ENCODE peak calls at places on chromosomes 11 and 22, in ten cellular contexts. Y is suprapubic skin, X is A549, C is ovary, D is tibial nerve, G is transverse colon, O is H1, B is stomach, Z is sigmoid colon, F is SK-N-SH. V is an unnamed sample.

GRCh38 chr11:62599909-62600308 is 1.8 kb downstream of the MTA2 start:
- DNase-seq in C (no peak), Z (no peak), X (no peak), Y (no peak), F (no peak), D (no peak), O (no peak), G (no peak), B (no peak), V (no peak)

GRCh38 chr11:112539741-112540140 is 279.1 kb upstream of the PLET1 start:
- DNase-seq in D (no peak), B (no peak), X (no peak), Y (no peak), F (no peak), Z (no peak), O (no peak), C (no peak), G (no peak), V (no peak)

GRCh38 chr11:80596291-80596810 is 1155.5 kb upstream of the TENM4 start:
- DNase-seq in F (no peak), O (no peak), X (no peak), Y (no peak), B (no peak), G (no peak), D (no peak), C (no peak), Z (no peak), V (no peak)

GRCh38 chr11:10450451-10451398 is 4.3 kb upstream of the AMPD3 start:
- DNase-seq in O (peak), D (no peak), C (no peak), G (peak), X (peak), Z (no peak), Y (no peak), B (peak), F (peak), V (no peak)

GRCh38 chr11:924406-925157 is 1.1 kb upstream of the AP2A2 start:
- DNase-seq in X (no peak), F (peak), D (no peak), O (no peak), Z (peak), G (no peak), Y (no peak), C (peak), B (no peak), V (no peak)

GRCh38 chr11:119993732-119994131 is 144.2 kb downstream of the TRIM29 start:
- DNase-seq in B (peak), X (no peak), F (no peak), Z (no peak), C (no peak), Y (no peak), D (no peak), G (peak), O (no peak), V (no peak)

GRCh38 chr11:12745787-12746186 is 71.6 kb downstream of the TEAD1 start:
- DNase-seq in G (no peak), B (no peak), Y (no peak), D (no peak), X (no peak), Z (no peak), C (no peak), O (no peak), F (no peak), V (no peak)

GRCh38 chr22:42299586-42300285 is 29.3 kb upstream of the TCF20 start:
- DNase-seq in F (no peak), Z (no peak), C (no peak), D (peak), Y (no peak), X (no peak), G (peak), O (no peak), B (peak), V (no peak)

GRCh38 chr11:44950036-44950624 is 553 bp downstream of the TP53I11 start:
- DNase-seq in C (peak), X (no peak), O (no peak), B (peak), D (peak), G (peak), F (peak), Z (no peak), Y (peak), V (no peak)

GRCh38 chr11:114183041-114183511 is 113.1 kb upstream of the NNMT start:
- DNase-seq in G (peak), B (no peak), D (no peak), Y (no peak), F (no peak), O (no peak), C (no peak), Z (peak), X (no peak), V (no peak)

GRCh38 chr11:123371506-123372297 is 58.4 kb upstream of the GRAMD1B start:
- DNase-seq in F (no peak), X (no peak), Z (no peak), B (no peak), C (no peak), Y (no peak), G (no peak), O (no peak), D (no peak), V (no peak)

GRCh38 chr11:45178890-45179663 is 32.6 kb downstream of the PRDM11 start:
- DNase-seq in X (peak), Y (no peak), D (no peak), G (no peak), F (no peak), B (no peak), O (no peak), Z (no peak), C (no peak), V (no peak)

GRCh38 chr11:80529722-80530121 is 1088.9 kb upstream of the TENM4 start:
- DNase-seq in O (no peak), F (peak), D (no peak), X (no peak), B (no peak), C (no peak), Z (no peak), Y (no peak), G (no peak), V (no peak)

GRCh38 chr22:49632199-49633009 is 195.3 kb downstream of the BRD1 start:
- DNase-seq in Y (no peak), X (peak), G (peak), D (peak), Z (peak), C (peak), F (peak), O (peak), B (peak), V (no peak)

GRCh38 chr11:57552479-57552878 is 15.0 kb downstream of the UBE2L6 start:
- DNase-seq in O (no peak), B (no peak), X (no peak), C (no peak), G (no peak), F (no peak), Y (no peak), Z (no peak), D (no peak), V (no peak)

GRCh38 chr22:40176921-40177737 is 596 bp upstream of the TNRC6B start:
- DNase-seq in D (peak), Y (no peak), O (peak), C (no peak), Z (no peak), X (peak), B (peak), F (no peak), G (peak), V (no peak)

GRCh38 chr11:111918390-111919256 is at the start of gene C11orf52:
- DNase-seq in C (peak), G (peak), F (no peak), X (no peak), D (no peak), Y (peak), B (peak), O (peak), Z (no peak), V (peak)

GRCh38 chr11:16807306-16807705 is 68.9 kb downstream of the C11orf58 start:
- DNase-seq in F (no peak), Y (no peak), B (no peak), O (no peak), D (no peak), G (no peak), X (no peak), C (no peak), Z (no peak), V (no peak)

GRCh38 chr11:90840071-90840470 is 617.2 kb upstream of the CHORDC1 start:
- DNase-seq in C (no peak), Z (no peak), G (no peak), Y (no peak), O (no peak), F (no peak), D (no peak), B (no peak), X (no peak), V (no peak)

GRCh38 chr22:30858976-30859713 is 109.4 kb downstream of the MORC2 start:
- DNase-seq in F (no peak), Z (no peak), Y (peak), O (no peak), G (no peak), X (no peak), D (no peak), B (peak), C (no peak), V (peak)

GRCh38 chr11:30453705-30454104 is 130.8 kb downstream of the ARL14EP start:
- DNase-seq in X (no peak), Y (no peak), C (no peak), D (no peak), O (peak), B (no peak), F (no peak), G (no peak), Z (no peak), V (no peak)

GRCh38 chr11:44133335-44133946 is 38.0 kb downstream of the EXT2 start:
- DNase-seq in C (no peak), F (peak), G (no peak), Z (no peak), X (peak), B (no peak), Y (no peak), O (no peak), D (peak), V (no peak)

GRCh38 chr22:44570476-44571445 is 72.7 kb upstream of the RTL6 start:
- DNase-seq in O (no peak), F (no peak), B (no peak), Y (peak), Z (peak), G (no peak), X (no peak), D (no peak), C (no peak), V (no peak)

GRCh38 chr11:40885257-40885947 is 574.0 kb downstream of the LRRC4C start:
- DNase-seq in F (no peak), O (no peak), G (no peak), X (no peak), Y (no peak), B (no peak), Z (no peak), D (no peak), C (no peak), V (no peak)

DNA sequence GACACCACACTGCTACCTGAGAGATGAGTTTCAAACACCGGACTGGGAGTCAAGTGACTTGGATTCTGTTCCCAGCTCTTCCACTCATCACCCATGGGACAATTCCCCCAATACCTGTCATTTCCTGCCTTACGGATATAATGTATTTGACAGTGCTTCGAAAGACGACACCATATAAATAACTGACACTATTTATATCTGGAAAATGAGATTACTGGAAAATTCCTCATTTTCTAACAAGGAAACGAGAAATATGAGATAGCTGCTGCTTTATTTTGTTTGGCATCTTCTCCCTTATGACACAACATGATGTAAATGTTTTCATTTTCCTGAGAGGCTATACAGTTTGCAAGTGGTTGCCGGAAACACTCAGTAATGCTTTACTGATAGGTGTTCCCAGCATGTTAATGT is 8.6 kb downstream of the HSCB start:
- DNase-seq in C (no peak), G (no peak), O (no peak), D (no peak), Y (no peak), F (no peak), B (no peak), X (no peak), Z (no peak), V (no peak)
- TF ChIP-seq EP300 in C (no peak), G (no peak), O (no peak), D (no peak), Y (no peak), F (no peak), B (no peak), X (no peak), Z (no peak), V (no peak)

DNA sequence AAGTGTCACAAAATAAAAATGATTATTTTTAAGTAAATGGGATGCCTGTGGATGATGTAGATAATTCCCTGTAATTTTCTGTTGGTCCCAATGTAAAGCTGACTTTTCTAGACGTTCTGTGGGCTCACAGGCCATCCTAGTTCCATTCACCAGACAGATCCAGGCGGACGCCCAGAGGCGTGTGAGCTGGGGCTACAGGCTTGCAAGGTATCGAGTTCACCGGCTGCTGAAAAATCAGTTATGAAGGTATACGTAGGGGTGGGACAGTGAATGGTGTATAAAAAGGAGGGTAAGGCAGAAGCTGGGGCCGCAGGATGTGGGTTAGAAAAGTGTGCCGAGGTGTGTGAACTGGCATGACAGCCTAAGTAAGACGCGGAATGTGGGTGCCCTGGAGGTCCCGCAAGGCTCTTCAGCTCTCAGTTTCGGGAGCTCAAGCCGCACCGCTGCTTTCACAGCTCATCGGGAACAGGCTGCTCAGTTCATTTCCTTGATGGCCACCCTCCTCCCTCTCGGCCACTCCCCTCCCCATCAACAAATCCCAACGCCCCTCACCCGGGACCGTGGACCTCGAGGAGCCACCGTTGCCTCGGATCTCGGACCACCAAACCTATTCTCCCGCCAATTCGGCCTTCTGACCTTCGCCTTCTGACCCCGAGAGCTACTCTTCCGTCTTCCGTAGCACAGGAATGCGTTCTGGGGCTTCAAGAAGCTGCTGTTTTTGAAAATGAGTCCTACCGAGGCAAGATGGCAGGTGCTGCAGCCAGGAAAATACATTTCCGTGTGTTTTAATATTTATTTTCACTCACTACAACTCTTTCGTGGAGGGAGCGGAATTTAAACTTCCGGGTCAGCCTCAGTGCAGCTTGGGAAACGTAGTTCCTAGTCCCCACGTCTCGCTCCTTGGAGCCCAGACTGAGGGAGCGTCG is at the start of gene XNDC1N:
- DNase-seq in Y (peak), G (peak), F (peak), O (no peak), X (peak), D (peak), Z (peak), B (peak), C (peak), V (peak)
- TF ChIP-seq EP300 in Y (no peak), G (no peak), F (no peak), O (no peak), X (no peak), D (peak), Z (no peak), B (no peak), C (no peak), V (no peak)

GRCh38 chr11:67585911-67586310 is 2.3 kb downstream of the GSTP1 start:
- DNase-seq in F (no peak), Y (no peak), O (no peak), Z (no peak), X (no peak), C (no peak), G (no peak), B (no peak), D (no peak), V (no peak)
- TF ChIP-seq EP300 in F (no peak), Y (no peak), O (no peak), Z (no peak), X (no peak), C (no peak), G (no peak), B (no peak), D (no peak), V (no peak)

GRCh38 chr11:33172345-33172744 is 11.1 kb upstream of the CSTF3 start:
- DNase-seq in G (no peak), F (no peak), C (no peak), B (no peak), O (no peak), Z (no peak), X (no peak), D (no peak), Y (no peak), V (no peak)

GRCh38 chr11:33172996-33173395 is 11.7 kb upstream of the CSTF3 start:
- DNase-seq in D (no peak), G (no peak), X (no peak), Z (no peak), Y (no peak), C (no peak), O (no peak), B (no peak), F (no peak), V (no peak)

DNA sequence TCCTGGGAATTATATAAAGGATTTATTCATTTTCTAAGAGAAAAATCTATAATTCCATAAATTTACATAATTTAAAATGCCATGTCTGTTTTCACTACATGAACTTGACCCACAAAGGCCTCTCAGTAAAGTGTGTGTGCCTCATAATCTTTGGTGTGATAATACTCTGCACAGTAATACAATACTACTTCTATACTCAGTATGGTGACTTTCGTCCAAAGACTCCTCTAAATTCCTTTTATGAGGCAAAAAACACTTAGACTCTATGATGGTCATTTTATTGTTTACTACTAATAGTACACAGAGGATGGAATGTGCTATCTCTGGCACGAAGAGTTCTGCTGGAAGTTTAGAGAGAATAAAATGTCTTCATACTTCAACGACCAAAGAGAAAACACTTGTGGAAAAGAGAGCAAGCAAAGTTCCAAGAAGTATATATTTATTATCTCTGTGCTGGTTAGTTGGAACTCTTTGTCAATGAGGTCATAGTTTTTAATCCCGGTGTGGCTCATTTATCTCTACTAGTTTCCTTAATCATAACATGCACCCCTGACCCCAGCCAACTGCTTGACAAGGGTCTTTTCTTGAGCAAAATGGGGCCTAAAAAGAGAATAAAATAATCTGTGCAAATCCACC is 7.4 kb upstream of the CSTF3 start:
- DNase-seq in X (no peak), Z (no peak), B (no peak), O (no peak), Y (no peak), F (no peak), D (no peak), C (no peak), G (no peak), V (no peak)
- TF ChIP-seq EP300 in X (no peak), Z (no peak), B (no peak), O (no peak), Y (no peak), F (no peak), D (peak), C (no peak), G (no peak), V (no peak)

V was measured in esophagus muscularis mucosa.